ENCODE peak calls at places on chromosomes 12 and 14, in eight cellular contexts. One of them, this sample, is unnamed.

GRCh38 chr12:27751386-27752047 is 28.5 kb upstream of the KLHL42 start:
- DNase-seq in central memory CD8-positive, alpha-beta T cell: no peak
- DNase-seq in NCI-H1694 treated with DMSO at 0.1 percent for 48 hours: no peak
- DNase-seq in fibroblast of mammary gland: no peak
- DNase-seq in HEK293T: no peak
- DNase-seq in foreskin fibroblast: no peak
- DNase-seq in endothelial cell: no peak
- DNase-seq in NCI-H510A treated with DMSO at 0.1 percent for 48 hours: peak; percentile 36
- DNase-seq in this sample: no peak

GRCh38 chr12:97322388-97322787 is 140.2 kb upstream of the RMST start:
- DNase-seq in central memory CD8-positive, alpha-beta T cell: no peak
- DNase-seq in NCI-H1694 treated with DMSO at 0.1 percent for 48 hours: no peak
- DNase-seq in fibroblast of mammary gland: no peak
- DNase-seq in HEK293T: no peak
- DNase-seq in foreskin fibroblast: no peak
- DNase-seq in endothelial cell: no peak
- DNase-seq in NCI-H510A treated with DMSO at 0.1 percent for 48 hours: no peak
- DNase-seq in this sample: no peak

GRCh38 chr14:104597576-104597975 is 7.0 kb downstream of the TMEM179 start:
- DNase-seq in central memory CD8-positive, alpha-beta T cell: no peak
- DNase-seq in NCI-H1694 treated with DMSO at 0.1 percent for 48 hours: no peak
- DNase-seq in fibroblast of mammary gland: no peak
- DNase-seq in HEK293T: no peak
- DNase-seq in foreskin fibroblast: no peak
- DNase-seq in endothelial cell: no peak
- DNase-seq in NCI-H510A treated with DMSO at 0.1 percent for 48 hours: no peak
- DNase-seq in this sample: no peak

GRCh38 chr12:60112778-60113177 is 516.9 kb downstream of the SLC16A7 start:
- DNase-seq in central memory CD8-positive, alpha-beta T cell: no peak
- DNase-seq in NCI-H1694 treated with DMSO at 0.1 percent for 48 hours: no peak
- DNase-seq in fibroblast of mammary gland: peak; percentile 11
- DNase-seq in HEK293T: no peak
- DNase-seq in foreskin fibroblast: no peak
- DNase-seq in endothelial cell: no peak
- DNase-seq in NCI-H510A treated with DMSO at 0.1 percent for 48 hours: no peak
- DNase-seq in this sample: no peak

GRCh38 chr12:57476162-57476992 is 3.3 kb downstream of the ARHGAP9 start:
- DNase-seq in central memory CD8-positive, alpha-beta T cell: peak; percentile 67
- DNase-seq in NCI-H1694 treated with DMSO at 0.1 percent for 48 hours: no peak
- DNase-seq in fibroblast of mammary gland: no peak
- DNase-seq in HEK293T: no peak
- DNase-seq in foreskin fibroblast: no peak
- DNase-seq in endothelial cell: peak; percentile 63
- DNase-seq in NCI-H510A treated with DMSO at 0.1 percent for 48 hours: no peak
- DNase-seq in this sample: no peak

GRCh38 chr14:64645220-64645891 is 58.9 kb upstream of the PLEKHG3 start:
- DNase-seq in central memory CD8-positive, alpha-beta T cell: no peak
- DNase-seq in NCI-H1694 treated with DMSO at 0.1 percent for 48 hours: no peak
- DNase-seq in fibroblast of mammary gland: peak; percentile 99
- DNase-seq in HEK293T: peak; percentile 20
- DNase-seq in foreskin fibroblast: peak; percentile 89
- DNase-seq in endothelial cell: peak; percentile 22
- DNase-seq in NCI-H510A treated with DMSO at 0.1 percent for 48 hours: no peak
- DNase-seq in this sample: peak; percentile 60

GRCh38 chr12:132806857-132807256 is 21.8 kb downstream of the GOLGA3 start:
- DNase-seq in central memory CD8-positive, alpha-beta T cell: no peak
- DNase-seq in NCI-H1694 treated with DMSO at 0.1 percent for 48 hours: no peak
- DNase-seq in fibroblast of mammary gland: no peak
- DNase-seq in HEK293T: no peak
- DNase-seq in foreskin fibroblast: no peak
- DNase-seq in endothelial cell: no peak
- DNase-seq in NCI-H510A treated with DMSO at 0.1 percent for 48 hours: no peak
- DNase-seq in this sample: no peak

GRCh38 chr14:101174522-101174838 is 271.0 kb upstream of the RTL1 start:
- DNase-seq in central memory CD8-positive, alpha-beta T cell: no peak
- DNase-seq in NCI-H1694 treated with DMSO at 0.1 percent for 48 hours: no peak
- DNase-seq in fibroblast of mammary gland: no peak
- DNase-seq in HEK293T: no peak
- DNase-seq in foreskin fibroblast: no peak
- DNase-seq in endothelial cell: no peak
- DNase-seq in NCI-H510A treated with DMSO at 0.1 percent for 48 hours: peak; percentile 78
- DNase-seq in this sample: no peak

GRCh38 chr12:2651061-2651965 is 143.5 kb upstream of the FKBP4 start:
- DNase-seq in central memory CD8-positive, alpha-beta T cell: no peak
- DNase-seq in NCI-H1694 treated with DMSO at 0.1 percent for 48 hours: no peak
- DNase-seq in fibroblast of mammary gland: no peak
- DNase-seq in HEK293T: no peak
- DNase-seq in foreskin fibroblast: no peak
- DNase-seq in endothelial cell: no peak
- DNase-seq in NCI-H510A treated with DMSO at 0.1 percent for 48 hours: no peak
- DNase-seq in this sample: no peak

GRCh38 chr14:73742520-73743238 is 28.5 kb upstream of the PNMA1 start:
- DNase-seq in central memory CD8-positive, alpha-beta T cell: no peak
- DNase-seq in NCI-H1694 treated with DMSO at 0.1 percent for 48 hours: no peak
- DNase-seq in fibroblast of mammary gland: no peak
- DNase-seq in HEK293T: no peak
- DNase-seq in foreskin fibroblast: no peak
- DNase-seq in endothelial cell: no peak
- DNase-seq in NCI-H510A treated with DMSO at 0.1 percent for 48 hours: no peak
- DNase-seq in this sample: no peak

GRCh38 chr12:50070314-50071060 is 13.1 kb downstream of the ASIC1 start:
- DNase-seq in central memory CD8-positive, alpha-beta T cell: peak; percentile 32
- DNase-seq in NCI-H1694 treated with DMSO at 0.1 percent for 48 hours: peak; percentile 40
- DNase-seq in fibroblast of mammary gland: peak; percentile 84
- DNase-seq in HEK293T: peak; percentile 80
- DNase-seq in foreskin fibroblast: peak; percentile 77
- DNase-seq in endothelial cell: peak; percentile 86
- DNase-seq in NCI-H510A treated with DMSO at 0.1 percent for 48 hours: peak; percentile 55
- DNase-seq in this sample: peak; percentile 93

GRCh38 chr12:48336564-48336963 is 14.2 kb downstream of the ZNF641 start:
- DNase-seq in central memory CD8-positive, alpha-beta T cell: no peak
- DNase-seq in NCI-H1694 treated with DMSO at 0.1 percent for 48 hours: no peak
- DNase-seq in fibroblast of mammary gland: peak; percentile 7
- DNase-seq in HEK293T: no peak
- DNase-seq in foreskin fibroblast: no peak
- DNase-seq in endothelial cell: no peak
- DNase-seq in NCI-H510A treated with DMSO at 0.1 percent for 48 hours: no peak
- DNase-seq in this sample: no peak

GRCh38 chr14:22523283-22523682 is 65.7 kb downstream of the DAD1 start:
- DNase-seq in central memory CD8-positive, alpha-beta T cell: no peak
- DNase-seq in NCI-H1694 treated with DMSO at 0.1 percent for 48 hours: no peak
- DNase-seq in fibroblast of mammary gland: no peak
- DNase-seq in HEK293T: no peak
- DNase-seq in foreskin fibroblast: no peak
- DNase-seq in endothelial cell: no peak
- DNase-seq in NCI-H510A treated with DMSO at 0.1 percent for 48 hours: no peak
- DNase-seq in this sample: no peak

GRCh38 chr14:75548544-75548943 is 26.3 kb downstream of the BATF start:
- DNase-seq in central memory CD8-positive, alpha-beta T cell: no peak
- DNase-seq in NCI-H1694 treated with DMSO at 0.1 percent for 48 hours: no peak
- DNase-seq in fibroblast of mammary gland: peak; percentile 75
- DNase-seq in HEK293T: no peak
- DNase-seq in foreskin fibroblast: peak; percentile 78
- DNase-seq in endothelial cell: no peak
- DNase-seq in NCI-H510A treated with DMSO at 0.1 percent for 48 hours: no peak
- DNase-seq in this sample: no peak

GRCh38 chr14:69424139-69424923 is 25.8 kb downstream of the SLC39A9 start:
- DNase-seq in central memory CD8-positive, alpha-beta T cell: no peak
- DNase-seq in NCI-H1694 treated with DMSO at 0.1 percent for 48 hours: no peak
- DNase-seq in fibroblast of mammary gland: peak; percentile 34
- DNase-seq in HEK293T: no peak
- DNase-seq in foreskin fibroblast: no peak
- DNase-seq in endothelial cell: no peak
- DNase-seq in NCI-H510A treated with DMSO at 0.1 percent for 48 hours: no peak
- DNase-seq in this sample: no peak

GRCh38 chr12:125314051-125314882 is 249.0 kb downstream of the AACS start:
- DNase-seq in central memory CD8-positive, alpha-beta T cell: no peak
- DNase-seq in NCI-H1694 treated with DMSO at 0.1 percent for 48 hours: no peak
- DNase-seq in fibroblast of mammary gland: no peak
- DNase-seq in HEK293T: no peak
- DNase-seq in foreskin fibroblast: no peak
- DNase-seq in endothelial cell: no peak
- DNase-seq in NCI-H510A treated with DMSO at 0.1 percent for 48 hours: no peak
- DNase-seq in this sample: no peak

GRCh38 chr14:54333511-54333910 is 63.3 kb upstream of the CDKN3 start:
- DNase-seq in central memory CD8-positive, alpha-beta T cell: no peak
- DNase-seq in NCI-H1694 treated with DMSO at 0.1 percent for 48 hours: no peak
- DNase-seq in fibroblast of mammary gland: no peak
- DNase-seq in HEK293T: no peak
- DNase-seq in foreskin fibroblast: no peak
- DNase-seq in endothelial cell: no peak
- DNase-seq in NCI-H510A treated with DMSO at 0.1 percent for 48 hours: no peak
- DNase-seq in this sample: no peak

GRCh38 chr12:108425238-108425795 is 86.2 kb upstream of the CMKLR1 start:
- DNase-seq in central memory CD8-positive, alpha-beta T cell: no peak
- DNase-seq in NCI-H1694 treated with DMSO at 0.1 percent for 48 hours: no peak
- DNase-seq in fibroblast of mammary gland: no peak
- DNase-seq in HEK293T: no peak
- DNase-seq in foreskin fibroblast: no peak
- DNase-seq in endothelial cell: no peak
- DNase-seq in NCI-H510A treated with DMSO at 0.1 percent for 48 hours: no peak
- DNase-seq in this sample: peak; percentile 64

GRCh38 chr12:68884251-68884650 is 48.7 kb downstream of the CPM start:
- DNase-seq in central memory CD8-positive, alpha-beta T cell: no peak
- DNase-seq in NCI-H1694 treated with DMSO at 0.1 percent for 48 hours: no peak
- DNase-seq in fibroblast of mammary gland: no peak
- DNase-seq in HEK293T: no peak
- DNase-seq in foreskin fibroblast: no peak
- DNase-seq in endothelial cell: no peak
- DNase-seq in NCI-H510A treated with DMSO at 0.1 percent for 48 hours: no peak
- DNase-seq in this sample: no peak

GRCh38 chr12:15336772-15337553 is 14.7 kb downstream of the PTPRO start:
- DNase-seq in central memory CD8-positive, alpha-beta T cell: no peak
- DNase-seq in NCI-H1694 treated with DMSO at 0.1 percent for 48 hours: no peak
- DNase-seq in fibroblast of mammary gland: peak; percentile 71
- DNase-seq in HEK293T: no peak
- DNase-seq in foreskin fibroblast: peak; percentile 51
- DNase-seq in endothelial cell: no peak
- DNase-seq in NCI-H510A treated with DMSO at 0.1 percent for 48 hours: no peak
- DNase-seq in this sample: no peak

GRCh38 chr14:23130875-23131274 is 11.8 kb upstream of the CEBPE start:
- DNase-seq in central memory CD8-positive, alpha-beta T cell: no peak
- DNase-seq in NCI-H1694 treated with DMSO at 0.1 percent for 48 hours: no peak
- DNase-seq in fibroblast of mammary gland: no peak
- DNase-seq in HEK293T: no peak
- DNase-seq in foreskin fibroblast: no peak
- DNase-seq in endothelial cell: no peak
- DNase-seq in NCI-H510A treated with DMSO at 0.1 percent for 48 hours: no peak
- DNase-seq in this sample: no peak

GRCh38 chr14:100738704-100739131 is 12.0 kb downstream of the DLK1 start:
- DNase-seq in central memory CD8-positive, alpha-beta T cell: no peak
- DNase-seq in NCI-H1694 treated with DMSO at 0.1 percent for 48 hours: no peak
- DNase-seq in fibroblast of mammary gland: no peak
- DNase-seq in HEK293T: no peak
- DNase-seq in foreskin fibroblast: no peak
- DNase-seq in endothelial cell: no peak
- DNase-seq in NCI-H510A treated with DMSO at 0.1 percent for 48 hours: no peak
- DNase-seq in this sample: peak; percentile 45

GRCh38 chr14:74569826-74570591 is 42.0 kb downstream of the LTBP2 start:
- DNase-seq in central memory CD8-positive, alpha-beta T cell: no peak
- DNase-seq in NCI-H1694 treated with DMSO at 0.1 percent for 48 hours: peak; percentile 74
- DNase-seq in fibroblast of mammary gland: peak; percentile 38
- DNase-seq in HEK293T: no peak
- DNase-seq in foreskin fibroblast: no peak
- DNase-seq in endothelial cell: no peak
- DNase-seq in NCI-H510A treated with DMSO at 0.1 percent for 48 hours: no peak
- DNase-seq in this sample: no peak

GRCh38 chr12:52636189-52636588 is 15.8 kb downstream of the KRT2 start:
- DNase-seq in central memory CD8-positive, alpha-beta T cell: peak; percentile 9
- DNase-seq in NCI-H1694 treated with DMSO at 0.1 percent for 48 hours: no peak
- DNase-seq in fibroblast of mammary gland: no peak
- DNase-seq in HEK293T: no peak
- DNase-seq in foreskin fibroblast: no peak
- DNase-seq in endothelial cell: no peak
- DNase-seq in NCI-H510A treated with DMSO at 0.1 percent for 48 hours: no peak
- DNase-seq in this sample: peak; percentile 39

GRCh38 chr12:51818086-51818485 is 30.4 kb downstream of the FIGNL2 start:
- DNase-seq in central memory CD8-positive, alpha-beta T cell: no peak
- DNase-seq in NCI-H1694 treated with DMSO at 0.1 percent for 48 hours: no peak
- DNase-seq in fibroblast of mammary gland: no peak
- DNase-seq in HEK293T: no peak
- DNase-seq in foreskin fibroblast: no peak
- DNase-seq in endothelial cell: no peak
- DNase-seq in NCI-H510A treated with DMSO at 0.1 percent for 48 hours: no peak
- DNase-seq in this sample: no peak

GRCh38 chr14:95483843-95484165 is 32.6 kb downstream of the SYNE3 start:
- DNase-seq in central memory CD8-positive, alpha-beta T cell: no peak
- DNase-seq in NCI-H1694 treated with DMSO at 0.1 percent for 48 hours: no peak
- DNase-seq in fibroblast of mammary gland: no peak
- DNase-seq in HEK293T: no peak
- DNase-seq in foreskin fibroblast: no peak
- DNase-seq in endothelial cell: no peak
- DNase-seq in NCI-H510A treated with DMSO at 0.1 percent for 48 hours: no peak
- DNase-seq in this sample: no peak